ENCODE peak calls at places on chromosomes 16 and 17, in four cellular contexts. L is breast epithelium, X is left ventricle myocardium inferior, E is IMR-90. K is an unnamed sample.

GRCh38 chr17:29579866-29580771 is 9.3 kb downstream of the GIT1 start:
- DNase-seq in L (peak; percentile 84), X (peak; percentile 82), E (peak; percentile 75), K (peak; percentile 89)

GRCh38 chr16:85651822-85652430 is 36.8 kb downstream of the GINS2 start:
- DNase-seq in E (no peak), L (no peak), X (no peak), K (no peak)

GRCh38 chr17:67246648-67247415 is 1.8 kb upstream of the HELZ start:
- DNase-seq in L (peak; percentile 57), E (peak; percentile 60), X (no peak), K (peak; percentile 52)

GRCh38 chr16:86732621-86733297 is 154.4 kb downstream of the FOXL1 start:
- DNase-seq in L (no peak), X (no peak), E (peak; percentile 53), K (no peak)

GRCh38 chr16:84484579-84485254 is 19.7 kb downstream of the MEAK7 start:
- DNase-seq in X (peak; percentile 62), L (peak; percentile 30), E (peak; percentile 74), K (peak; percentile 79)

GRCh38 chr17:82497483-82498405 is 21.8 kb upstream of the FOXK2 start:
- DNase-seq in L (no peak), E (peak; percentile 82), X (no peak), K (peak; percentile 62)

GRCh38 chr16:77172964-77173363 is 18.0 kb upstream of the MON1B start:
- DNase-seq in X (no peak), L (no peak), E (no peak), K (no peak)

GRCh38 chr16:87321336-87322107 is 4.3 kb upstream of the C16orf95 start:
- DNase-seq in L (no peak), X (no peak), E (no peak), K (no peak)

GRCh38 chr16:65576631-65577030 is 454.8 kb upstream of the CDH11 start:
- DNase-seq in X (no peak), L (no peak), E (no peak), K (no peak)

GRCh38 chr17:59181481-59181880 is 25.9 kb downstream of the PRR11 start:
- DNase-seq in E (no peak), X (no peak), L (no peak), K (no peak)

GRCh38 chr16:48361012-48361411 is 24.2 kb downstream of the SIAH1 start:
- DNase-seq in X (no peak), L (no peak), E (no peak), K (no peak)

GRCh38 chr17:81687770-81688541 is 4.1 kb downstream of the HGS start:
- DNase-seq in X (no peak), E (no peak), L (no peak), K (no peak)

GRCh38 chr17:44820631-44821196 is 9.4 kb downstream of the GJC1 start:
- DNase-seq in L (no peak), X (no peak), E (peak; percentile 91), K (no peak)

GRCh38 chr16:85912271-85912974 is 13.5 kb downstream of the IRF8 start:
- DNase-seq in L (no peak), E (peak; percentile 36), X (no peak), K (no peak)

GRCh38 chr16:76963614-76964315 is 227.2 kb upstream of the MON1B start:
- DNase-seq in X (no peak), L (no peak), E (no peak), K (no peak)

GRCh38 chr17:43070872-43071271 is 45.8 kb downstream of the RND2 start:
- DNase-seq in E (no peak), L (no peak), X (no peak), K (no peak)

GRCh38 chr16:88487920-88488842 is 35.1 kb downstream of the ZFPM1 start:
- DNase-seq in X (no peak), L (no peak), E (no peak), K (no peak)

GRCh38 chr16:51549836-51550235 is 398.8 kb upstream of the SALL1 start:
- DNase-seq in L (no peak), X (no peak), E (peak; percentile 62), K (no peak)

GRCh38 chr17:27319536-27320221 is 25.8 kb downstream of the WSB1 start:
- DNase-seq in L (peak; percentile 46), E (peak; percentile 48), X (peak; percentile 77), K (peak; percentile 74)

GRCh38 chr16:3674513-3675295 is 20.2 kb downstream of the DNASE1 start:
- DNase-seq in X (no peak), E (no peak), L (no peak), K (peak; percentile 15)

GRCh38 chr16:83098536-83098935 is 471.8 kb downstream of the CDH13 start:
- DNase-seq in X (no peak), L (no peak), E (no peak), K (no peak)

GRCh38 chr16:11253009-11253994 is 2.7 kb downstream of the SOCS1 start:
- DNase-seq in E (peak; percentile 84), X (no peak), L (no peak), K (no peak)

DNA sequence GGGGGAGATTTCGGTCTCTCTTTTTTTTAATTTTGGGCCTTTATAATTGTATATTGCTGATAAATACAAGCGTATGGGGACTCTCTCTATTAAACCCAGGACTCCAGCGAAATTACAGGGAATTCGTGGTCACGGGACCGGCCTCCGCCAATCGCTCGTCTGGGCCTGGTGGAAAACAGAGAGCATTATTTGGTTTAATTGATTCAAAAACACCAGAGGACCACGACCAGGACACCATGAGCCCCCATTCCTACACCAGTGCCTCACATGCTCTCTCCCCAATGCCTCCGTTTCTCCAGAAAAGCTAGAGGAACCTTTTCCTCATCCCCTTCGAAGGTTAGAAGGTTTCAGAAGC is at the start of gene HOXB2:
- DNase-seq in L (no peak), X (peak; percentile 45), E (peak; percentile 77), K (no peak)
- H3K27me3 ChIP-seq in L (no peaks in the 10 kb centered on the region), X (peaks cover 100% of the 10 kb centered on the region), E (no peaks in the 10 kb centered on the region), K (no peaks in the 10 kb centered on the region)

DNA sequence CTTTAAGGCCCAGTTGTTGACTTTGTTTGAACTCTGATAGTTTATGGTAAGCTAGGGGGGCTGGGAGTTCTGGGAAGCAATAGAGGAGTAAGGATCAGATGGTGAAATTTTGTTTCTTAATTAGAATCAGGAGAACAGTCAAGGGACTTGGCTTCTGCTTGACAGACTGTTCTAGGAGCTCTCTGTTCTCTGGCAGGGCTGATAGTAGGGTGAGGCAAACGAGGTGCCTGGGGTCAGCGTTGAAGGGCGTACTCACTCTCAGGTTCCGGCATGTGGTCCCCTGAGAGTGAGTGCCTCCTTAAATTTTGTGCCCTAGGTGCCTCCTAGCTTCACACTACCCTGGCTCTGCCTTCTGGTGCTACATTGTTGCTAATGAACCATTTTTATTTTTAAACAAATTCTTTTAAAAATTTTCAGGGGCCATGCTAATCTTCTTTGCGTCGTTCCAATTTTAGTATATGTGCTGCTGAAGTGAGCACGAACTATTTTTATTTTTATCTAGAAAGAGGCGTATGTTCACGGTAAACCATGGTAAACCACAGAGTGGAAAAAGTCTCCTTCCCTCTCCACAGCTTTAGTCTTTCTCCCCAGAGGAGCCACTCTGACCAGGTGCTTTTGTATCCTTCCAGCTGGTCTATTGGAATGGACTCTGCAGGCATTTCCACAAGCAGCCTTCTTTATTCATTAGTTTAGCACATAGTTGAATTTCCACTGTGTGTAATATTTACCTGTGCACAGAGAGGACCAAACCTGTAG is 19.7 kb downstream of the SLC7A6 start:
- DNase-seq in X (peak; percentile 33), E (no peak), L (no peak), K (no peak)
- H3K27ac ChIP-seq in X (peak overlapping the region; percentile 87), E (peak overlapping the region; percentile 46), L (peak overlapping the region; percentile 91), K (no peak overlapping the region)

GRCh38 chr17:40033339-40033738 is 18.1 kb downstream of the CSF3 start:
- DNase-seq in L (no peak), E (no peak), X (no peak), K (no peak)
- H3K36me3 ChIP-seq in L (no peaks in the 10 kb centered on the region), E (peaks cover 54% of the 10 kb centered on the region), X (peaks cover 78% of the 10 kb centered on the region), K (peaks cover 15% of the 10 kb centered on the region)

GRCh38 chr17:35021520-35022380 is 41.4 kb downstream of the LIG3 start:
- DNase-seq in X (no peak), L (no peak), E (no peak), K (no peak)
- H3K27me3 ChIP-seq in X (no peaks in the 10 kb centered on the region), L (no peaks in the 10 kb centered on the region), E (no peaks in the 10 kb centered on the region), K (no peaks in the 10 kb centered on the region)

GRCh38 chr17:40076101-40076498 is 13.3 kb downstream of the THRA start:
- DNase-seq in E (no peak), X (no peak), L (no peak), K (no peak)

GRCh38 chr17:40075216-40076100 is 12.7 kb downstream of the THRA start:
- DNase-seq in E (peak; percentile 48), L (peak; percentile 84), X (peak; percentile 85), K (peak; percentile 86)

GRCh38 chr17:40074175-40074512 is 11.4 kb downstream of the THRA start:
- DNase-seq in L (no peak), X (no peak), E (no peak), K (no peak)

GRCh38 chr17:40073454-40074174 is 10.8 kb downstream of the THRA start:
- DNase-seq in E (no peak), L (no peak), X (no peak), K (no peak)

GRCh38 chr17:40074871-40075215 is 12.1 kb downstream of the THRA start:
- DNase-seq in L (no peak), X (no peak), E (no peak), K (no peak)
- H3K27ac ChIP-seq in L (peak overlapping the region; percentile 94), X (peak overlapping the region; percentile 100), E (no peak overlapping the region), K (no peak overlapping the region)

DNA sequence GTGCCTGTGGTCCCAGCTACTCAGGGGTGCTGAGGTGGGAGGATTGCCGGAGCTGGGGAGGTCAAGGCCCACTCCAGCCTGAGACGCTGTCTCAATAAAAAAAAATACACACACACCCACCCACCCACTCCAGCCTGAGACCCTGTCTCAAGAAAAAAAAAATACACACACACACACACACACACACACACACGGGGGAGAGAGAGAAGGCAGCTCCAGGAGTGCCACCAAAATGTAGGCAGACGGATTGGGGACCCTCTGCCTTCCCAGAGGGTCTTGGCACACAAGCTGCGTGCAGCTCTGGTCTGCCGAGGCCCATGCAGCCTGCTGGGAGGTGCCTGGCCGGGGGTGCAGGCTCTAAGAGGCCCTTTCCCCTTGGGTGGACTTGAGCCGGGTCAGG is 5.9 kb upstream of the NUDT16L1 start:
- DNase-seq in X (no peak), E (no peak), L (no peak), K (no peak)
- H3K36me3 ChIP-seq in X (peaks cover 58% of the 10 kb centered on the region), E (peaks cover 51% of the 10 kb centered on the region), L (no peaks in the 10 kb centered on the region), K (no peaks in the 10 kb centered on the region)